ENCODE peak calls at places on chromosome 15, in nine cellular contexts. C is ovary, G is RWPE1, H is osteocyte, K is A549, B is foreskin fibroblast, O is lung, A is esophagus squamous epithelium, X is body of pancreas. M is an unnamed sample.

GRCh38 chr15:60679256-60679655 is 200.3 kb upstream of the ICE2 start:
- DNase-seq in B (peak; percentile 54), A (no peak), C (no peak), H (no peak), X (no peak), O (no peak), K (no peak), G (peak; percentile 8), M (no peak)

GRCh38 chr15:40829155-40829554 is 647 bp upstream of the PPP1R14D start:
- DNase-seq in C (no peak), B (no peak), H (no peak), K (no peak), O (no peak), G (no peak), X (no peak), A (no peak), M (no peak)

GRCh38 chr15:62895905-62896316 is 146.6 kb upstream of the TPM1 start:
- DNase-seq in B (peak; percentile 80), C (no peak), X (no peak), H (no peak), A (no peak), O (no peak), G (peak; percentile 59), K (peak; percentile 86), M (no peak)

GRCh38 chr15:63372018-63372705 is 9.5 kb downstream of the CA12 start:
- DNase-seq in B (peak; percentile 99), K (peak; percentile 95), A (no peak), H (no peak), O (no peak), C (no peak), G (peak; percentile 89), X (peak; percentile 46), M (no peak)

GRCh38 chr15:59622289-59622688 is 10.7 kb downstream of the GCNT3 start:
- DNase-seq in A (no peak), O (no peak), X (peak; percentile 36), K (peak; percentile 96), C (no peak), H (no peak), G (peak; percentile 92), B (peak; percentile 81), M (peak; percentile 79)

GRCh38 chr15:93089855-93090305 is 869 bp upstream of the RGMA start:
- DNase-seq in B (no peak), O (no peak), C (peak; percentile 22), X (peak; percentile 22), H (no peak), G (no peak), A (no peak), K (no peak), M (no peak)

GRCh38 chr15:67070892-67071664 is 5.7 kb downstream of the SMAD3 start:
- DNase-seq in X (no peak), C (no peak), K (no peak), B (no peak), H (no peak), A (no peak), O (no peak), G (no peak), M (no peak)

GRCh38 chr15:47473857-47474256 is 243.4 kb upstream of the SEMA6D start:
- DNase-seq in G (no peak), X (peak; percentile 73), K (no peak), H (no peak), A (no peak), O (no peak), C (peak; percentile 65), B (peak; percentile 54), M (no peak)

GRCh38 chr15:32957219-32957618 is 237.3 kb downstream of the FMN1 start:
- DNase-seq in B (no peak), O (no peak), X (no peak), C (no peak), G (no peak), A (no peak), H (no peak), K (no peak), M (no peak)

GRCh38 chr15:41154412-41154811 is 38.3 kb upstream of the INO80 start:
- DNase-seq in B (peak; percentile 17), H (no peak), O (no peak), K (no peak), A (no peak), G (no peak), X (no peak), C (no peak), M (no peak)

GRCh38 chr15:89090791-89091666 is 2.8 kb downstream of the ABHD2 start:
- DNase-seq in K (no peak), B (peak; percentile 91), X (peak; percentile 87), O (peak; percentile 68), A (no peak), H (no peak), C (peak; percentile 55), G (peak; percentile 66), M (peak; percentile 24)

GRCh38 chr15:47135279-47135678 is 582.0 kb upstream of the SEMA6D start:
- DNase-seq in O (no peak), K (no peak), X (no peak), A (no peak), H (no peak), C (no peak), B (no peak), G (no peak), M (no peak)

GRCh38 chr15:62059818-62060115 is 480 bp downstream of the VPS13C start:
- DNase-seq in C (peak; percentile 37), O (peak; percentile 48), X (peak; percentile 61), H (no peak), A (no peak), K (peak; percentile 58), B (peak; percentile 67), G (no peak), M (peak; percentile 84)

GRCh38 chr15:80418892-80419537 is 14.8 kb downstream of the ARNT2 start:
- DNase-seq in G (peak; percentile 42), X (peak; percentile 57), C (no peak), H (no peak), K (peak; percentile 56), B (peak; percentile 70), O (no peak), A (no peak), M (no peak)

GRCh38 chr15:82599862-82600261 is 47.3 kb downstream of the CPEB1 start:
- DNase-seq in B (no peak), A (no peak), C (no peak), O (no peak), H (no peak), K (no peak), X (no peak), G (no peak), M (no peak)

GRCh38 chr15:74205593-74205969 is 3.0 kb upstream of the STRA6 start:
- DNase-seq in C (no peak), O (no peak), K (no peak), A (no peak), B (no peak), H (no peak), G (no peak), X (no peak), M (no peak)

GRCh38 chr15:40787344-40787841 is 17.6 kb downstream of the C15orf62 start:
- DNase-seq in A (no peak), B (peak; percentile 64), X (peak; percentile 91), H (no peak), O (peak; percentile 78), G (peak; percentile 93), K (no peak), C (no peak), M (no peak)

GRCh38 chr15:71802770-71803169 is 7.6 kb upstream of the NR2E3 start:
- DNase-seq in C (no peak), A (no peak), O (no peak), B (no peak), G (no peak), X (peak; percentile 37), H (no peak), K (no peak), M (peak; percentile 58)

GRCh38 chr15:83714888-83715287 is 61.0 kb downstream of the ADAMTSL3 start:
- DNase-seq in G (no peak), K (no peak), B (peak; percentile 46), H (no peak), O (no peak), C (no peak), X (no peak), A (no peak), M (no peak)

GRCh38 chr15:35437157-35437556 is 108.8 kb downstream of the DPH6 start:
- DNase-seq in O (no peak), H (no peak), X (no peak), C (no peak), A (no peak), K (no peak), B (peak; percentile 36), G (no peak), M (no peak)
- TF ChIP-seq CTCF in O (no peak), H (peak; percentile 18), X (no peak), C (no peak), A (no peak), K (no peak), B (peak; percentile 31), G (no peak), M (no peak)

GRCh38 chr15:25691544-25692430 is 171.3 kb downstream of the ATP10A start:
- DNase-seq in C (no peak), X (no peak), K (no peak), O (no peak), B (peak; percentile 64), H (no peak), A (no peak), G (no peak), M (no peak)
- TF ChIP-seq CTCF in C (no peak), X (no peak), K (no peak), O (no peak), B (peak; percentile 41), H (peak; percentile 44), A (no peak), G (no peak), M (no peak)

GRCh38 chr15:70095387-70096214 is 2.1 kb downstream of the TLE3 start:
- DNase-seq in X (peak; percentile 18), O (no peak), G (no peak), B (peak; percentile 29), K (no peak), A (no peak), H (no peak), C (peak; percentile 47), M (peak; percentile 81)
- TF ChIP-seq CTCF in X (no peak), O (no peak), G (no peak), B (no peak), K (no peak), A (no peak), H (no peak), C (no peak), M (no peak)

DNA sequence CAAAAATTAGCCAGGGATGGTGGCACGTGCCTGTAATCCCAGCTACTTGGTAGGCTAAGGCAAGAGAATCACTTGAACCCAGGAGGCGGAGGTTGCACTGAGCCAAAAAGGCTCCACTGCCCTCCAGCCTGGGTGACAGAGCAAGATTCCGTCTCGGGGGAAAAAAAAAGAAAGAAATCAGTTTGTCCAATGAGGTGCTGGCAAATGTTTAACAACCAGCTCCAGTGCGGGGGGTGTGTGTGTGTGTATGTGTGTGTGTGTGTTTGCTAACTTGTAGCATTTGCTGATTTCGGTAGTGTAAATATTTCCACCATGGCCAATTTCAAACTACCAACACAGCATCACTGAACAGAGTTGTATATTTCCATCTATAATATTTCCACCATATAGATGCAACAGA is 23.8 kb upstream of the IDH2 start:
- DNase-seq in C (no peak), O (no peak), B (no peak), X (peak; percentile 73), A (no peak), G (no peak), H (no peak), K (no peak), M (no peak)
- TF ChIP-seq CTCF in C (no peak), O (no peak), B (no peak), X (no peak), A (no peak), G (no peak), H (no peak), K (no peak), M (no peak)

M was measured in GM20000.